ENCODE peak calls at places on chromosomes 5 and 9, in nine cellular contexts. L is CD4-positive, CD25-positive, alpha-beta regulatory T cell; A is epithelial cell of esophagus; T is esophagus squamous epithelium; N is heart right ventricle; R is CD8-positive, alpha-beta T cell; D is lung; Z is AG09309; C is right cardiac atrium. Y is an unnamed sample.

GRCh38 chr5:178545156-178545555 is 45.0 kb downstream of the COL23A1 start:
- DNase-seq in N (no peak), A (no peak), T (no peak), R (no peak), D (no peak), L (no peak), C (no peak), Z (no peak), Y (no peak)

GRCh38 chr9:34547960-34548603 is 25.3 kb upstream of the ENHO start:
- DNase-seq in A (peak), C (peak), N (peak), D (peak), T (no peak), L (peak), Z (peak), R (no peak), Y (peak)

GRCh38 chr9:108655818-108656217 is 200.0 kb downstream of the ACTL7B start:
- DNase-seq in T (no peak), Z (no peak), L (no peak), D (no peak), R (no peak), A (no peak), C (no peak), N (no peak), Y (no peak)

GRCh38 chr5:132142459-132142858 is 68.9 kb downstream of the CSF2 start:
- DNase-seq in C (no peak), R (no peak), Z (no peak), N (no peak), L (no peak), D (no peak), A (no peak), T (no peak), Y (no peak)

GRCh38 chr5:32233696-32234447 is 59.8 kb upstream of the GOLPH3 start:
- DNase-seq in T (no peak), C (no peak), N (no peak), R (no peak), Z (no peak), D (peak), A (peak), L (no peak), Y (no peak)

GRCh38 chr9:4985376-4986266 is 549 bp downstream of the JAK2 start:
- DNase-seq in D (peak), R (peak), L (peak), N (peak), C (peak), A (peak), Z (no peak), T (no peak), Y (no peak)

GRCh38 chr9:96484521-96484931 is 34.6 kb downstream of the HABP4 start:
- DNase-seq in Z (no peak), R (no peak), D (no peak), T (no peak), C (no peak), L (no peak), N (no peak), A (no peak), Y (no peak)

GRCh38 chr9:90393355-90394152 is 249.1 kb downstream of the DIRAS2 start:
- DNase-seq in L (no peak), C (no peak), A (peak), R (no peak), Z (no peak), T (no peak), N (no peak), D (peak), Y (no peak)

GRCh38 chr5:151151793-151152192 is 5.8 kb downstream of the ANXA6 start:
- DNase-seq in L (peak), Z (no peak), C (no peak), A (no peak), R (no peak), N (no peak), T (no peak), D (peak), Y (peak)
- H3K4me3 ChIP-seq in L (peak), Z (no peak), C (no peak), A (no peak), R (no peak), N (no peak), T (no peak), D (no peak), Y (no peak)

DNA sequence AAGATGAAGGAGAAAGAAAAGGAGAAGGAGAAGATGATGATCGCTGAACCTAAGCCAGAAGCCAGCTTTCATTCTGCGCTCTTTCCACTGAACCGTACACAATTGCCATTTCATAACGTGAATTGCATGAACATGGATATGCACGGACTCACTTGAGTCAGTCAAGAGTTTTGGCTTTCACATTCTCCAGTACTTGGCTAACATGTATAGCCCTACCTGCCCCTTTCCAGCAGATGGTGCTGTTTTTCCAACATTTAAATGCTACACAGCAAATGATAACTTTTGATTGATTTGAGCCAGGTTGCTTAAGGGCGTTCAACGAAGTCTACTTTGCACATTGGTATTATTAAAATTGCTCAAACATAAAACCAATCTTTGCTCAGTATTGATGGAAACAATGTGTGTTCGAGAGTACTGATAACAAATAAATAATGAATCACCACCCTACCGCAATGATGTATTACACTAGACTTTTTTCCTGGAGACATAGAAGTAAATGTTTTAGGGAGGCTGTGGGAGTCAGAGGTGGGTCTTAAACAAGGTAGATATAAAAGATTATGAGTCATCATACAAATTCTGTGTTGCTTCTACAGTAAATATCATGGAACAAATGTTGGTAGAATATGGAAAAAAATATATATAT is 196.4 kb downstream of the TRPM3 start:
- DNase-seq in Z (peak), D (peak), L (peak), T (no peak), A (peak), C (no peak), R (no peak), N (peak), Y (peak)
- H3K4me3 ChIP-seq in Z (peak), D (no peak), L (no peak), T (no peak), A (no peak), C (no peak), R (no peak), N (no peak), Y (peak)

GRCh38 chr5:89279458-89280036 is 396.6 kb upstream of the MEF2C start:
- DNase-seq in D (no peak), Z (no peak), L (no peak), A (no peak), C (no peak), N (no peak), T (no peak), R (no peak), Y (no peak)
- H3K4me3 ChIP-seq in D (no peak), Z (no peak), L (no peak), A (no peak), C (no peak), N (no peak), T (no peak), R (no peak), Y (no peak)

GRCh38 chr5:76854644-76855043 is 4.8 kb downstream of the S100Z start:
- DNase-seq in T (no peak), N (no peak), A (no peak), L (no peak), R (no peak), Z (no peak), D (no peak), C (no peak), Y (no peak)

GRCh38 chr5:76850543-76851140 is 828 bp downstream of the S100Z start:
- DNase-seq in D (no peak), A (no peak), N (no peak), L (no peak), C (no peak), R (no peak), T (no peak), Z (no peak), Y (no peak)

GRCh38 chr5:76852716-76853115 is 2.9 kb downstream of the S100Z start:
- DNase-seq in Z (no peak), C (no peak), T (no peak), A (no peak), L (no peak), N (no peak), D (no peak), R (no peak), Y (no peak)

GRCh38 chr5:76851713-76852369 is 2.0 kb downstream of the S100Z start:
- DNase-seq in Z (no peak), L (no peak), D (no peak), N (peak), T (no peak), A (no peak), C (peak), R (no peak), Y (peak)

GRCh38 chr5:76855961-76856360 is 6.1 kb downstream of the S100Z start:
- DNase-seq in L (peak), N (no peak), T (peak), R (no peak), Z (no peak), A (no peak), C (no peak), D (no peak), Y (no peak)
- H3K4me3 ChIP-seq in L (peak), N (no peak), T (no peak), R (no peak), Z (no peak), A (no peak), C (no peak), D (no peak), Y (no peak)

DNA sequence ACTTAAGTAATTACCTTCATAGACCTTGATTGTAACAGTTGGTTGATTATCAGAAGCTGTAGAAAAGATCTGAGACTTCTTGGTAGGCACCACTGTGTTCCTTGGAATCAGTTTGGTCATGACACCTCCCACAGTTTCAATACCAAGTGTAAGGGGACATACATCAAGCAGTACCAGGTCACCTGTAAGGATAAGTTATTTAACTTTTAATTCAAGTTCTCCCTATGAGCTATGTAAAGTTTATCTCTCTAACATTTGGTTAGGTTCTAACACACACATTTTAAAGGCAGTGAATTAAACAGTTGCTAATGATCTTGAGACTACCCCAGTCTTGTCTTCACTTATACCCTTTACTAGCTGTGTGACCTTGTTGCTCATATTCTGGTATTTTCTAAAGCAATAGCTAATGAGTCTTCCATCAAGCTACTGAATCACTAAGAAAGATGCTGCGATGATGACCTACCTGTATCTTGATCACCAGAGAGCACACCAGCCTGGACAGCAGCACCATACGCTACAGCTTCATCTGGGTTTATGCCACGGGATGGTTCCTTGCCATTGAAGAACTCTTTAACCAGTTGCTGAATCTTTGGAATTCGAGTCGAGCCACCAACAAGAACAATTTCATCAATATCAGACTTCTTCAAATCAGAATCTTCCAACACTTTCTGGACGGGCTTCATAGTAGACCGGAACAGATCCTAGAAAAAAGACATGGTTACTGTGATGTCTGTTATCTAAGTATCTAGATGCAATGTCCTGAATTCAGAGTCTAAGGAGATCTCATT is 2.8 kb downstream of the HSPA5 start:
- DNase-seq in R (no peak), C (no peak), L (peak), T (no peak), A (no peak), D (no peak), Z (no peak), N (no peak), Y (no peak)
- H3K4me3 ChIP-seq in R (peak), C (peak), L (peak), T (no peak), A (peak), D (peak), Z (peak), N (peak), Y (no peak)